ENCODE peak calls at places on chromosomes 1 and 21, in eight cellular contexts. One of them, this sample, is unnamed.

GRCh38 chr1:115475901-115476300 is 137.9 kb upstream of the NGF start:
- DNase-seq in GM23338: no peak
- DNase-seq in adrenal gland: no peak
- DNase-seq in right cardiac atrium: no peak
- DNase-seq in GM23248: no peak
- DNase-seq in uterus: no peak
- DNase-seq in BJ: no peak
- DNase-seq in GM12864: no peak
- DNase-seq in this sample: peak; percentile 52

GRCh38 chr1:64087768-64088167 is 115.7 kb upstream of the UBE2U start:
- DNase-seq in GM23338: no peak
- DNase-seq in uterus: no peak
- DNase-seq in BJ: no peak
- DNase-seq in GM23248: peak; percentile 83
- DNase-seq in adrenal gland: no peak
- DNase-seq in GM12864: no peak
- DNase-seq in right cardiac atrium: no peak
- DNase-seq in this sample: peak; percentile 17

GRCh38 chr21:32717851-32718316 is 9.9 kb downstream of the SYNJ1 start:
- DNase-seq in uterus: no peak
- DNase-seq in GM23248: no peak
- DNase-seq in right cardiac atrium: no peak
- DNase-seq in GM12864: no peak
- DNase-seq in BJ: no peak
- DNase-seq in adrenal gland: no peak
- DNase-seq in GM23338: no peak
- DNase-seq in this sample: peak; percentile 59

GRCh38 chr1:94865369-94865768 is 45.2 kb downstream of the SLC44A3 start:
- DNase-seq in GM23338: no peak
- DNase-seq in BJ: no peak
- DNase-seq in right cardiac atrium: no peak
- DNase-seq in GM23248: peak; percentile 84
- DNase-seq in adrenal gland: no peak
- DNase-seq in uterus: no peak
- DNase-seq in GM12864: no peak
- DNase-seq in this sample: no peak

GRCh38 chr1:184753608-184754478 is 815 bp downstream of the EDEM3 start:
- DNase-seq in GM23248: peak; percentile 59
- DNase-seq in right cardiac atrium: peak; percentile 60
- DNase-seq in adrenal gland: peak; percentile 49
- DNase-seq in GM12864: no peak
- DNase-seq in GM23338: peak; percentile 65
- DNase-seq in BJ: no peak
- DNase-seq in uterus: no peak
- DNase-seq in this sample: peak; percentile 32

GRCh38 chr1:31580513-31580870 is 4.2 kb downstream of the TINAGL1 start:
- DNase-seq in right cardiac atrium: no peak
- DNase-seq in uterus: peak; percentile 63
- DNase-seq in GM23248: no peak
- DNase-seq in adrenal gland: no peak
- DNase-seq in GM12864: no peak
- DNase-seq in GM23338: no peak
- DNase-seq in BJ: no peak
- DNase-seq in this sample: no peak

GRCh38 chr1:53603431-53603830 is 135.5 kb downstream of the GLIS1 start:
- DNase-seq in BJ: no peak
- DNase-seq in adrenal gland: no peak
- DNase-seq in right cardiac atrium: no peak
- DNase-seq in uterus: no peak
- DNase-seq in GM23338: no peak
- DNase-seq in GM12864: no peak
- DNase-seq in GM23248: no peak
- DNase-seq in this sample: no peak

GRCh38 chr21:42499430-42500106 is 3.5 kb upstream of the RSPH1 start:
- DNase-seq in uterus: no peak
- DNase-seq in adrenal gland: no peak
- DNase-seq in GM23338: peak; percentile 46
- DNase-seq in GM12864: no peak
- DNase-seq in BJ: no peak
- DNase-seq in right cardiac atrium: no peak
- DNase-seq in GM23248: no peak
- DNase-seq in this sample: no peak

GRCh38 chr1:242196914-242197313 is 198.0 kb upstream of the MAP1LC3C start:
- DNase-seq in right cardiac atrium: no peak
- DNase-seq in BJ: no peak
- DNase-seq in adrenal gland: no peak
- DNase-seq in uterus: no peak
- DNase-seq in GM23248: no peak
- DNase-seq in GM12864: no peak
- DNase-seq in GM23338: no peak
- DNase-seq in this sample: no peak

GRCh38 chr1:60129916-60130315 is 56.3 kb upstream of the C1orf87 start:
- DNase-seq in GM23338: peak; percentile 49
- DNase-seq in GM23248: peak; percentile 66
- DNase-seq in right cardiac atrium: no peak
- DNase-seq in adrenal gland: no peak
- DNase-seq in uterus: no peak
- DNase-seq in GM12864: no peak
- DNase-seq in BJ: no peak
- DNase-seq in this sample: no peak

GRCh38 chr1:205933672-205934618 is 9.3 kb downstream of the SLC26A9 start:
- DNase-seq in GM23248: peak; percentile 90
- DNase-seq in GM23338: no peak
- DNase-seq in right cardiac atrium: no peak
- DNase-seq in adrenal gland: peak; percentile 46
- DNase-seq in uterus: no peak
- DNase-seq in BJ: no peak
- DNase-seq in GM12864: no peak
- DNase-seq in this sample: peak; percentile 78

GRCh38 chr1:168506204-168506819 is 37.5 kb downstream of the XCL2 start:
- DNase-seq in BJ: no peak
- DNase-seq in GM23338: no peak
- DNase-seq in uterus: no peak
- DNase-seq in right cardiac atrium: no peak
- DNase-seq in GM12864: no peak
- DNase-seq in GM23248: peak; percentile 90
- DNase-seq in adrenal gland: no peak
- DNase-seq in this sample: peak; percentile 89

GRCh38 chr1:36085686-36086526 is 2.0 kb downstream of the TEKT2 start:
- DNase-seq in GM23248: no peak
- DNase-seq in adrenal gland: no peak
- DNase-seq in uterus: no peak
- DNase-seq in right cardiac atrium: no peak
- DNase-seq in BJ: no peak
- DNase-seq in GM23338: no peak
- DNase-seq in GM12864: no peak
- DNase-seq in this sample: no peak

GRCh38 chr1:39047374-39048229 is 21.5 kb downstream of the NDUFS5 start:
- DNase-seq in BJ: peak; percentile 26
- DNase-seq in right cardiac atrium: peak; percentile 74
- DNase-seq in GM23338: no peak
- DNase-seq in adrenal gland: peak; percentile 59
- DNase-seq in GM23248: peak; percentile 96
- DNase-seq in uterus: peak; percentile 68
- DNase-seq in GM12864: no peak
- DNase-seq in this sample: peak; percentile 57

GRCh38 chr21:31671146-31671716 is 11.7 kb downstream of the SOD1 start:
- DNase-seq in adrenal gland: no peak
- DNase-seq in GM23248: no peak
- DNase-seq in BJ: no peak
- DNase-seq in right cardiac atrium: no peak
- DNase-seq in uterus: no peak
- DNase-seq in GM12864: no peak
- DNase-seq in GM23338: no peak
- DNase-seq in this sample: no peak

GRCh38 chr1:31703431-31704260 is at the start of gene COL16A1:
- DNase-seq in GM12864: no peak
- DNase-seq in GM23248: peak; percentile 86
- DNase-seq in uterus: peak; percentile 92
- DNase-seq in GM23338: peak; percentile 81
- DNase-seq in adrenal gland: no peak
- DNase-seq in BJ: no peak
- DNase-seq in right cardiac atrium: peak; percentile 88
- DNase-seq in this sample: peak; percentile 69

GRCh38 chr1:40014812-40015594 is 25.5 kb upstream of the CAP1 start:
- DNase-seq in BJ: peak; percentile 57
- DNase-seq in GM23248: peak; percentile 97
- DNase-seq in adrenal gland: no peak
- DNase-seq in uterus: no peak
- DNase-seq in GM12864: no peak
- DNase-seq in GM23338: no peak
- DNase-seq in right cardiac atrium: no peak
- DNase-seq in this sample: peak; percentile 96

GRCh38 chr1:233107130-233107529 is 156.7 kb downstream of the NTPCR start:
- DNase-seq in GM23248: peak; percentile 20
- DNase-seq in BJ: no peak
- DNase-seq in adrenal gland: no peak
- DNase-seq in right cardiac atrium: no peak
- DNase-seq in GM23338: no peak
- DNase-seq in uterus: no peak
- DNase-seq in GM12864: no peak
- DNase-seq in this sample: peak; percentile 46

GRCh38 chr1:53557830-53558784 is 98.9 kb downstream of the DMRTB1 start:
- DNase-seq in right cardiac atrium: no peak
- DNase-seq in adrenal gland: no peak
- DNase-seq in BJ: no peak
- DNase-seq in uterus: peak; percentile 3
- DNase-seq in GM23248: no peak
- DNase-seq in GM23338: no peak
- DNase-seq in GM12864: no peak
- DNase-seq in this sample: no peak

GRCh38 chr21:41754481-41754891 is 12.4 kb downstream of the RIPK4 start:
- DNase-seq in GM23248: no peak
- DNase-seq in right cardiac atrium: no peak
- DNase-seq in uterus: no peak
- DNase-seq in GM12864: no peak
- DNase-seq in GM23338: peak; percentile 47
- DNase-seq in BJ: no peak
- DNase-seq in adrenal gland: no peak
- DNase-seq in this sample: no peak

GRCh38 chr1:91798741-91799140 is 87.2 kb downstream of the TGFBR3 start:
- DNase-seq in GM23248: peak; percentile 25
- DNase-seq in GM23338: no peak
- DNase-seq in uterus: no peak
- DNase-seq in right cardiac atrium: no peak
- DNase-seq in adrenal gland: no peak
- DNase-seq in GM12864: no peak
- DNase-seq in BJ: no peak
- DNase-seq in this sample: no peak
- H3K4me3 ChIP-seq in GM23248: no peak overlapping the region
- H3K4me3 ChIP-seq in GM23338: no peak overlapping the region
- H3K4me3 ChIP-seq in uterus: no peak overlapping the region
- H3K4me3 ChIP-seq in right cardiac atrium: no peak overlapping the region
- H3K4me3 ChIP-seq in adrenal gland: no peak overlapping the region
- H3K4me3 ChIP-seq in GM12864: no peak overlapping the region
- H3K4me3 ChIP-seq in BJ: no peak overlapping the region
- H3K4me3 ChIP-seq in this sample: no peak overlapping the region

GRCh38 chr1:19212167-19212566 is 2.1 kb upstream of the UBR4 start:
- DNase-seq in right cardiac atrium: no peak
- DNase-seq in GM12864: no peak
- DNase-seq in GM23338: no peak
- DNase-seq in uterus: no peak
- DNase-seq in BJ: no peak
- DNase-seq in adrenal gland: no peak
- DNase-seq in GM23248: no peak
- DNase-seq in this sample: no peak
- H3K4me3 ChIP-seq in right cardiac atrium: no peak overlapping the region
- H3K4me3 ChIP-seq in GM12864: no peak overlapping the region
- H3K4me3 ChIP-seq in GM23338: no peak overlapping the region
- H3K4me3 ChIP-seq in uterus: no peak overlapping the region
- H3K4me3 ChIP-seq in BJ: no peak overlapping the region
- H3K4me3 ChIP-seq in adrenal gland: no peak overlapping the region
- H3K4me3 ChIP-seq in GM23248: no peak overlapping the region
- H3K4me3 ChIP-seq in this sample: no peak overlapping the region

DNA sequence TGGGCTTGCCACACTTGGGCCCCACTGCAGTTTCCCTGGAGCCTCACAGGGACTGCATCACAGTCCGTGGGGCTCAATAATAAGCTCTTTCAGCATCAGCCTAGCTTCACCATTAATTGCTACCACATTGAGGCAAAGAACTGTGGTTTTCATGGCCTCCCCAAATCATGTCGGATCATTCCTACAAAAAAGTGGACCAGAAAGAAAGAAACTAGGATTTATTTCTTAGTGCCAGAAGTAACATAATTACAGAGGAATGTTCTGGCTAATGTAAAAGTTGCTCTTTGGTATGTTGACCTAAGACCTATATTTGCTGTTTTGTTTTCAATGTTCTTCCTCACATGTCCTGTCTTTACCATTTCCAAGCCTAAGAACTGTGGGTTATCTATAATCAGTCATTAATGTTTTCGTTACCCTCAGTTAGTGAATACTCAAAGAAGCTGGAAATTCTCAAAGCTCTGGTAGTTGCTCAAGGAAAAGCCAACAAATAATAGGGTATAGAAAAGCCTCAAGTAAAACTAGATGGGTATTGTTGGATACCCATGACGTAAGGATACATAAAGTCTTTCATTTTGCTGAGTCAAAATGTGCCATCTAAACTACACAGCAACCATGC is 173.9 kb downstream of the LTN1 start:
- DNase-seq in adrenal gland: no peak
- DNase-seq in right cardiac atrium: no peak
- DNase-seq in GM12864: no peak
- DNase-seq in GM23248: peak; percentile 50
- DNase-seq in uterus: no peak
- DNase-seq in BJ: peak; percentile 53
- DNase-seq in GM23338: no peak
- DNase-seq in this sample: no peak
- H3K4me3 ChIP-seq in adrenal gland: no peak overlapping the region
- H3K4me3 ChIP-seq in right cardiac atrium: no peak overlapping the region
- H3K4me3 ChIP-seq in GM12864: no peak overlapping the region
- H3K4me3 ChIP-seq in GM23248: no peak overlapping the region
- H3K4me3 ChIP-seq in uterus: no peak overlapping the region
- H3K4me3 ChIP-seq in BJ: no peak overlapping the region
- H3K4me3 ChIP-seq in GM23338: no peak overlapping the region
- H3K4me3 ChIP-seq in this sample: no peak overlapping the region

GRCh38 chr21:28608646-28609045 is 384.0 kb downstream of the LTN1 start:
- DNase-seq in uterus: no peak
- DNase-seq in adrenal gland: no peak
- DNase-seq in GM23338: no peak
- DNase-seq in GM12864: no peak
- DNase-seq in right cardiac atrium: no peak
- DNase-seq in BJ: no peak
- DNase-seq in GM23248: peak; percentile 37
- DNase-seq in this sample: peak; percentile 52

GRCh38 chr21:28601708-28602107 is 391.0 kb downstream of the LTN1 start:
- DNase-seq in right cardiac atrium: no peak
- DNase-seq in BJ: no peak
- DNase-seq in GM12864: no peak
- DNase-seq in GM23338: no peak
- DNase-seq in GM23248: peak; percentile 40
- DNase-seq in adrenal gland: no peak
- DNase-seq in uterus: no peak
- DNase-seq in this sample: peak; percentile 7

GRCh38 chr21:28602581-28602980 is 390.1 kb downstream of the LTN1 start:
- DNase-seq in GM23338: no peak
- DNase-seq in GM23248: no peak
- DNase-seq in uterus: no peak
- DNase-seq in GM12864: no peak
- DNase-seq in right cardiac atrium: no peak
- DNase-seq in adrenal gland: no peak
- DNase-seq in BJ: no peak
- DNase-seq in this sample: no peak

GRCh38 chr21:28607545-28607944 is 385.1 kb downstream of the LTN1 start:
- DNase-seq in right cardiac atrium: no peak
- DNase-seq in GM23338: no peak
- DNase-seq in GM12864: no peak
- DNase-seq in uterus: no peak
- DNase-seq in GM23248: no peak
- DNase-seq in BJ: no peak
- DNase-seq in adrenal gland: no peak
- DNase-seq in this sample: no peak

GRCh38 chr21:28605138-28605537 is 387.5 kb downstream of the LTN1 start:
- DNase-seq in adrenal gland: no peak
- DNase-seq in BJ: no peak
- DNase-seq in GM12864: peak; percentile 19
- DNase-seq in GM23248: no peak
- DNase-seq in uterus: no peak
- DNase-seq in right cardiac atrium: no peak
- DNase-seq in GM23338: no peak
- DNase-seq in this sample: no peak
- H3K4me3 ChIP-seq in adrenal gland: no peak overlapping the region
- H3K4me3 ChIP-seq in BJ: no peak overlapping the region
- H3K4me3 ChIP-seq in GM12864: no peak overlapping the region
- H3K4me3 ChIP-seq in GM23248: no peak overlapping the region
- H3K4me3 ChIP-seq in uterus: no peak overlapping the region
- H3K4me3 ChIP-seq in right cardiac atrium: no peak overlapping the region
- H3K4me3 ChIP-seq in GM23338: no peak overlapping the region
- H3K4me3 ChIP-seq in this sample: no peak overlapping the region

This sample was measured in epithelial cell of esophagus.